ENCODE peak calls at places on chromosomes 5 and 9, in nine cellular contexts. One of them, this sample, is unnamed.

GRCh38 chr9:249025-249424 is 34.4 kb downstream of the DOCK8 start:
- DNase-seq in HL-60: no peak
- DNase-seq in K562: no peak
- DNase-seq in GM12878: no peak
- DNase-seq in Panc1: no peak
- DNase-seq in HepG2: no peak
- DNase-seq in A549: no peak
- DNase-seq in GM23338: no peak
- DNase-seq in SK-N-SH: no peak
- DNase-seq in this sample: no peak

GRCh38 chr5:72129730-72130129 is 22.5 kb downstream of the MAP1B start:
- DNase-seq in K562: no peak
- DNase-seq in HL-60: no peak
- DNase-seq in HepG2: no peak
- DNase-seq in SK-N-SH: no peak
- DNase-seq in GM23338: no peak
- DNase-seq in GM12878: no peak
- DNase-seq in Panc1: no peak
- DNase-seq in A549: no peak
- DNase-seq in this sample: no peak

GRCh38 chr5:59069438-59070079 is 486.7 kb downstream of the RAB3C start:
- DNase-seq in Panc1: no peak
- DNase-seq in HepG2: peak
- DNase-seq in A549: peak
- DNase-seq in GM12878: no peak
- DNase-seq in HL-60: no peak
- DNase-seq in K562: no peak
- DNase-seq in SK-N-SH: no peak
- DNase-seq in GM23338: no peak
- DNase-seq in this sample: no peak

GRCh38 chr9:83431470-83432060 is 106.6 kb downstream of the FRMD3 start:
- DNase-seq in HL-60: no peak
- DNase-seq in GM23338: no peak
- DNase-seq in GM12878: no peak
- DNase-seq in HepG2: peak
- DNase-seq in A549: peak
- DNase-seq in Panc1: no peak
- DNase-seq in K562: no peak
- DNase-seq in SK-N-SH: no peak
- DNase-seq in this sample: no peak

GRCh38 chr5:119435436-119436132 is 16.7 kb upstream of the HSD17B4 start:
- DNase-seq in A549: peak
- DNase-seq in SK-N-SH: no peak
- DNase-seq in HL-60: peak
- DNase-seq in K562: peak
- DNase-seq in GM23338: peak
- DNase-seq in GM12878: peak
- DNase-seq in HepG2: peak
- DNase-seq in Panc1: no peak
- DNase-seq in this sample: no peak

GRCh38 chr9:136991993-136992818 is at the start of gene PAXX:
- DNase-seq in HL-60: peak
- DNase-seq in HepG2: peak
- DNase-seq in GM12878: no peak
- DNase-seq in K562: peak
- DNase-seq in SK-N-SH: peak
- DNase-seq in Panc1: no peak
- DNase-seq in GM23338: peak
- DNase-seq in A549: peak
- DNase-seq in this sample: peak

GRCh38 chr9:79812099-79812498 is 240.3 kb downstream of the TLE4 start:
- DNase-seq in HepG2: no peak
- DNase-seq in A549: no peak
- DNase-seq in K562: no peak
- DNase-seq in GM23338: no peak
- DNase-seq in Panc1: no peak
- DNase-seq in HL-60: no peak
- DNase-seq in SK-N-SH: no peak
- DNase-seq in GM12878: no peak
- DNase-seq in this sample: no peak

GRCh38 chr5:176740702-176741565 is 69.4 kb upstream of the UNC5A start:
- DNase-seq in GM23338: no peak
- DNase-seq in A549: no peak
- DNase-seq in K562: no peak
- DNase-seq in HL-60: no peak
- DNase-seq in GM12878: no peak
- DNase-seq in Panc1: no peak
- DNase-seq in SK-N-SH: no peak
- DNase-seq in HepG2: no peak
- DNase-seq in this sample: no peak

GRCh38 chr5:139584137-139584536 is 23.0 kb downstream of the UBE2D2 start:
- DNase-seq in SK-N-SH: no peak
- DNase-seq in GM23338: no peak
- DNase-seq in K562: no peak
- DNase-seq in Panc1: no peak
- DNase-seq in GM12878: no peak
- DNase-seq in HepG2: no peak
- DNase-seq in HL-60: no peak
- DNase-seq in A549: no peak
- DNase-seq in this sample: no peak

GRCh38 chr9:138098908-138099791 is 221.6 kb downstream of the CACNA1B start:
- DNase-seq in SK-N-SH: peak
- DNase-seq in HepG2: no peak
- DNase-seq in GM23338: no peak
- DNase-seq in K562: no peak
- DNase-seq in Panc1: no peak
- DNase-seq in A549: no peak
- DNase-seq in HL-60: no peak
- DNase-seq in GM12878: no peak
- DNase-seq in this sample: no peak
- TF ChIP-seq REST in SK-N-SH: no peak
- TF ChIP-seq REST in HepG2: no peak
- TF ChIP-seq REST in GM23338: no peak
- TF ChIP-seq REST in K562: no peak
- TF ChIP-seq REST in Panc1: no peak
- TF ChIP-seq REST in A549: no peak
- TF ChIP-seq REST in HL-60: no peak
- TF ChIP-seq REST in GM12878: no peak
- TF ChIP-seq REST in this sample: no peak

GRCh38 chr9:93656426-93657222 is 80.2 kb downstream of the PHF2 start:
- DNase-seq in HepG2: no peak
- DNase-seq in GM12878: no peak
- DNase-seq in Panc1: no peak
- DNase-seq in HL-60: no peak
- DNase-seq in A549: no peak
- DNase-seq in GM23338: no peak
- DNase-seq in SK-N-SH: no peak
- DNase-seq in K562: no peak
- DNase-seq in this sample: no peak
- TF ChIP-seq REST in HepG2: no peak
- TF ChIP-seq REST in GM12878: no peak
- TF ChIP-seq REST in Panc1: no peak
- TF ChIP-seq REST in HL-60: no peak
- TF ChIP-seq REST in A549: no peak
- TF ChIP-seq REST in GM23338: no peak
- TF ChIP-seq REST in SK-N-SH: no peak
- TF ChIP-seq REST in K562: no peak
- TF ChIP-seq REST in this sample: no peak

DNA sequence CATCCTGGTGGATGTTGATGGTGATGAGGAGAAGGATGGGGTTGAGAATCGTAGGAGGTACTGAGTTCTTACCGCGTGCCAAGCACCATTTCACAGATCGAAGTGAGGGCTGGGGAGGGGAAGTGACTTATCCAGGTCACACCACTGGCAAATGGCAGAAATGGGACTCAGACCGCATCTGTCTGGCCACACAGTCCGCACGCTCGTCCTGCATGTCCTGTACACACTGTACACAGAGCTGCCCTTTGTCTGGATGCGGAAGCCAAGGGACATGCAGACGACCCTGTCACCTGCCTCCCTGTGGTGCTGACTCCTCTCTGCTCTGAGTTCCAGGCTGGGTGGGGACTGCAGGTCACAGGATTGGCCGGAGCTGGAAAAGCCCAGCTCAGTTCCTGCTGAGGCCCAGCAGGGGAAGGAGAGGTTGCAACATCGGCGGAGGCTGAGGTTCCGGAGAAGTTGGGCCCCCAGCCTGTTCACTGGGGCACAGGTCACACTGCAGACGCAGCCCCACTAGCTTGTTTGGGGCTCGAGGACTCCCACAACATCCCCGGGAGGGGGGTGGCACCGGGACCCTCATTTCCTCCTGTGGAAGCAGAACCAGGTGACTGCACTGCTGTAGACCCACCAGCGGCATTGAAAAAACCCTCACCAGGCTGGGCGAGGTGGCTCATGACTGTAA is 165.8 kb upstream of the IER5L start:
- DNase-seq in SK-N-SH: no peak
- DNase-seq in A549: peak
- DNase-seq in HepG2: peak
- DNase-seq in Panc1: no peak
- DNase-seq in GM12878: no peak
- DNase-seq in K562: no peak
- DNase-seq in HL-60: peak
- DNase-seq in GM23338: no peak
- DNase-seq in this sample: peak
- TF ChIP-seq REST in SK-N-SH: no peak
- TF ChIP-seq REST in A549: no peak
- TF ChIP-seq REST in HepG2: no peak
- TF ChIP-seq REST in Panc1: no peak
- TF ChIP-seq REST in GM12878: no peak
- TF ChIP-seq REST in K562: no peak
- TF ChIP-seq REST in HL-60: no peak
- TF ChIP-seq REST in GM23338: no peak
- TF ChIP-seq REST in this sample: no peak

GRCh38 chr9:2615532-2615931 is 6.1 kb upstream of the VLDLR start:
- DNase-seq in GM12878: no peak
- DNase-seq in HL-60: no peak
- DNase-seq in Panc1: no peak
- DNase-seq in A549: no peak
- DNase-seq in HepG2: no peak
- DNase-seq in SK-N-SH: no peak
- DNase-seq in GM23338: no peak
- DNase-seq in K562: no peak
- DNase-seq in this sample: no peak

GRCh38 chr9:2613730-2614271 is 7.8 kb upstream of the VLDLR start:
- DNase-seq in GM23338: peak
- DNase-seq in A549: no peak
- DNase-seq in SK-N-SH: no peak
- DNase-seq in Panc1: no peak
- DNase-seq in GM12878: no peak
- DNase-seq in HepG2: no peak
- DNase-seq in K562: no peak
- DNase-seq in HL-60: no peak
- DNase-seq in this sample: no peak

GRCh38 chr9:2605246-2605645 is 16.3 kb upstream of the VLDLR start:
- DNase-seq in HL-60: no peak
- DNase-seq in GM23338: no peak
- DNase-seq in SK-N-SH: no peak
- DNase-seq in GM12878: no peak
- DNase-seq in Panc1: no peak
- DNase-seq in K562: no peak
- DNase-seq in HepG2: no peak
- DNase-seq in A549: no peak
- DNase-seq in this sample: no peak

GRCh38 chr9:2608276-2608675 is 13.3 kb upstream of the VLDLR start:
- DNase-seq in GM23338: no peak
- DNase-seq in HepG2: no peak
- DNase-seq in GM12878: no peak
- DNase-seq in K562: no peak
- DNase-seq in SK-N-SH: no peak
- DNase-seq in A549: no peak
- DNase-seq in Panc1: no peak
- DNase-seq in HL-60: no peak
- DNase-seq in this sample: no peak

DNA sequence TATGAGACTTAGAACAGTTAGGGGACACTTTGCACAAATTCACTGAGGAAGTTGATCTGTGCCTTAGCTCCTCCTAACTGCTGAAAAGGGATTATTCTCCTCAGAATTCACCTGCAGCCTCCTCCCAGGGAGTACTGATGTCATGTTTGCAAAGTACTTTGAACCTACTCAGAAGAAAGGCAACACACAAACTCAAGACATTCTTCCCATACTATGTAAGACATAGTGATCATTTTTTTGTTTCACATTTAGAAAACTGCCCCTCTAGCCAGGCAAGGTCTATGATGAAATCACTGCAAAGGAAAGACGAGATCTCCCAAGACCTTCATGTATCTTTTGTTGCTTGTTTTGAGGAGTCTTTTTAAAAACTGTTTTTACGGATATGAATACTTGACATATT is 10.6 kb upstream of the VLDLR start:
- DNase-seq in HL-60: no peak
- DNase-seq in Panc1: no peak
- DNase-seq in GM23338: peak
- DNase-seq in GM12878: no peak
- DNase-seq in HepG2: no peak
- DNase-seq in A549: peak
- DNase-seq in K562: no peak
- DNase-seq in SK-N-SH: no peak
- DNase-seq in this sample: no peak
- TF ChIP-seq REST in HL-60: no peak
- TF ChIP-seq REST in Panc1: no peak
- TF ChIP-seq REST in GM23338: no peak
- TF ChIP-seq REST in GM12878: no peak
- TF ChIP-seq REST in HepG2: no peak
- TF ChIP-seq REST in A549: no peak
- TF ChIP-seq REST in K562: no peak
- TF ChIP-seq REST in SK-N-SH: no peak
- TF ChIP-seq REST in this sample: no peak

DNA sequence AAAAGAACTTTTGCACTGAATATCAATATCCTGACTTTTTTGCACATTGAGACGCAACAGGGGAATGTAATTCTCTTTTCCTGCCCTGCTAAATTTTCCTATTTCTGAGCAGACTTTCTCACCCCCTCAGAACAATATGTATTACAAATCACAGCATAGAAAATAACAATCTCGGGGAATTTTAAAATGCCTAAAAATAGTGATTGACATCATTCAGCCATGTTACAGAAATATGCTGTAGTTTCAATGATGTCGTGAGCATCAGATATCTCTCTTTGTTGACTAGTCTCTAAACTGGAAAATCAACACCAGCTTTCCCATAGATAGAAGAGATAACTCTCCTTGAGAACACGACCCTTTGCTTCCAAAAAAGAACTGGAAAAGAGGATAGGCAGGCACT is 166.7 kb downstream of the ZDHHC21 start:
- DNase-seq in A549: no peak
- DNase-seq in GM12878: no peak
- DNase-seq in Panc1: no peak
- DNase-seq in HL-60: no peak
- DNase-seq in GM23338: no peak
- DNase-seq in K562: no peak
- DNase-seq in SK-N-SH: no peak
- DNase-seq in HepG2: no peak
- DNase-seq in this sample: no peak
- TF ChIP-seq REST in A549: no peak
- TF ChIP-seq REST in GM12878: no peak
- TF ChIP-seq REST in Panc1: no peak
- TF ChIP-seq REST in HL-60: no peak
- TF ChIP-seq REST in GM23338: no peak
- TF ChIP-seq REST in K562: no peak
- TF ChIP-seq REST in SK-N-SH: no peak
- TF ChIP-seq REST in HepG2: no peak
- TF ChIP-seq REST in this sample: no peak